ENCODE peak calls at places on chromosome 15, in seven cellular contexts. H is WERI-Rb-1; D is cardiac fibroblast; Z is OCI-LY7; C is activated CD8-positive, alpha-beta T cell treated with anti-CD3 and anti-CD28 coated beads for 36 hours; N is AG10803; I is fibroblast of mammary gland. Q is an unnamed sample.
A peak's percentile ranks its signal among the peaks of the same experiment; 100 is the strongest.

GRCh38 chr15:32851619-32852416 is 134.0 kb downstream of the GREM1 start:
- DNase-seq in H (no peak), D (peak; percentile 93), Z (no peak), C (no peak), N (peak; percentile 93), I (peak; percentile 90), Q (no peak)

GRCh38 chr15:78061963-78062427 is 15.5 kb downstream of the TBC1D2B start:
- DNase-seq in H (peak; percentile 42), D (peak; percentile 60), Z (peak; percentile 45), C (peak; percentile 65), N (peak; percentile 54), I (peak; percentile 62), Q (peak; percentile 58)

GRCh38 chr15:45473068-45473467 is 49.5 kb downstream of the SLC30A4 start:
- DNase-seq in H (no peak), D (no peak), Z (no peak), C (no peak), N (no peak), I (no peak), Q (no peak)

GRCh38 chr15:100297812-100298211 is 44.0 kb downstream of the ADAMTS17 start:
- DNase-seq in H (no peak), D (no peak), Z (no peak), C (no peak), N (no peak), I (no peak), Q (no peak)

GRCh38 chr15:90648137-90649070 is 68.7 kb upstream of the BLM start:
- DNase-seq in H (peak; percentile 56), D (peak; percentile 81), Z (peak; percentile 84), C (peak; percentile 89), N (peak; percentile 70), I (peak; percentile 89), Q (peak; percentile 84)

GRCh38 chr15:24878153-24878552 is 76.6 kb upstream of the SNRPN start:
- DNase-seq in H (peak; percentile 76), D (peak; percentile 33), Z (no peak), C (peak; percentile 30), N (peak; percentile 27), I (peak; percentile 35), Q (no peak)

GRCh38 chr15:85771781-85772445 is 22.8 kb downstream of the KLHL25 start:
- DNase-seq in H (no peak), D (peak; percentile 90), Z (no peak), C (no peak), N (peak; percentile 88), I (peak; percentile 70), Q (no peak)

GRCh38 chr15:88393719-88394519 is 73.3 kb downstream of the MRPL46 start:
- DNase-seq in H (no peak), D (no peak), Z (peak; percentile 31), C (no peak), N (no peak), I (no peak), Q (no peak)

GRCh38 chr15:46091860-46092450 is 457.1 kb downstream of the SQOR start:
- DNase-seq in H (peak; percentile 71), D (peak; percentile 10), Z (peak; percentile 40), C (peak; percentile 17), N (peak; percentile 36), I (peak; percentile 8), Q (no peak)

GRCh38 chr15:89457086-89457485 is 39.3 kb downstream of the RHCG start:
- DNase-seq in H (no peak), D (peak; percentile 28), Z (peak; percentile 84), C (no peak), N (peak; percentile 6), I (peak; percentile 43), Q (no peak)

GRCh38 chr15:53833134-53833624 is 73.7 kb upstream of the WDR72 start:
- DNase-seq in H (no peak), D (no peak), Z (no peak), C (no peak), N (no peak), I (peak; percentile 3), Q (no peak)

GRCh38 chr15:63019539-63020109 is 22.9 kb upstream of the TPM1 start:
- DNase-seq in H (no peak), D (peak; percentile 78), Z (no peak), C (no peak), N (peak; percentile 78), I (peak; percentile 91), Q (no peak)

GRCh38 chr15:100937171-100937570 is 18.0 kb downstream of the LRRK1 start:
- DNase-seq in H (no peak), D (no peak), Z (no peak), C (no peak), N (no peak), I (no peak), Q (no peak)

GRCh38 chr15:39315200-39315599 is 265.7 kb upstream of the THBS1 start:
- DNase-seq in H (no peak), D (no peak), Z (no peak), C (no peak), N (peak; percentile 38), I (no peak), Q (no peak)

GRCh38 chr15:40182358-40183029 is 21.6 kb downstream of the BUB1B start:
- DNase-seq in H (no peak), D (no peak), Z (no peak), C (no peak), N (no peak), I (no peak), Q (no peak)

GRCh38 chr15:60928987-60929386 is 300.1 kb downstream of the RORA start:
- DNase-seq in H (no peak), D (no peak), Z (no peak), C (no peak), N (no peak), I (no peak), Q (no peak)

GRCh38 chr15:25242957-25243799 is 195.6 kb downstream of the UBE3A start:
- DNase-seq in H (no peak), D (no peak), Z (no peak), C (no peak), N (no peak), I (no peak), Q (no peak)

GRCh38 chr15:69663982-69664381 is 211.4 kb downstream of the RPLP1 start:
- DNase-seq in H (no peak), D (no peak), Z (no peak), C (no peak), N (no peak), I (no peak), Q (no peak)

GRCh38 chr15:57541805-57542504 is 49.7 kb upstream of the MYZAP start:
- DNase-seq in H (peak; percentile 81), D (peak; percentile 88), Z (peak; percentile 42), C (peak; percentile 54), N (peak; percentile 80), I (peak; percentile 80), Q (peak; percentile 38)

GRCh38 chr15:58483316-58483715 is 51.5 kb downstream of the LIPC start:
- DNase-seq in H (no peak), D (no peak), Z (no peak), C (no peak), N (no peak), I (no peak), Q (no peak)

GRCh38 chr15:71386448-71387236 is 271.4 kb downstream of the THSD4 start:
- DNase-seq in H (no peak), D (peak; percentile 29), Z (peak; percentile 31), C (no peak), N (no peak), I (peak; percentile 17), Q (no peak)

GRCh38 chr15:53611145-53611920 is 148.1 kb downstream of the WDR72 start:
- DNase-seq in H (no peak), D (no peak), Z (no peak), C (no peak), N (no peak), I (no peak), Q (no peak)

GRCh38 chr15:41695750-41696436 is 35.7 kb downstream of the MGA start:
- DNase-seq in H (peak; percentile 35), D (peak; percentile 60), Z (peak; percentile 81), C (peak; percentile 75), N (no peak), I (peak; percentile 48), Q (peak; percentile 73)

DNA sequence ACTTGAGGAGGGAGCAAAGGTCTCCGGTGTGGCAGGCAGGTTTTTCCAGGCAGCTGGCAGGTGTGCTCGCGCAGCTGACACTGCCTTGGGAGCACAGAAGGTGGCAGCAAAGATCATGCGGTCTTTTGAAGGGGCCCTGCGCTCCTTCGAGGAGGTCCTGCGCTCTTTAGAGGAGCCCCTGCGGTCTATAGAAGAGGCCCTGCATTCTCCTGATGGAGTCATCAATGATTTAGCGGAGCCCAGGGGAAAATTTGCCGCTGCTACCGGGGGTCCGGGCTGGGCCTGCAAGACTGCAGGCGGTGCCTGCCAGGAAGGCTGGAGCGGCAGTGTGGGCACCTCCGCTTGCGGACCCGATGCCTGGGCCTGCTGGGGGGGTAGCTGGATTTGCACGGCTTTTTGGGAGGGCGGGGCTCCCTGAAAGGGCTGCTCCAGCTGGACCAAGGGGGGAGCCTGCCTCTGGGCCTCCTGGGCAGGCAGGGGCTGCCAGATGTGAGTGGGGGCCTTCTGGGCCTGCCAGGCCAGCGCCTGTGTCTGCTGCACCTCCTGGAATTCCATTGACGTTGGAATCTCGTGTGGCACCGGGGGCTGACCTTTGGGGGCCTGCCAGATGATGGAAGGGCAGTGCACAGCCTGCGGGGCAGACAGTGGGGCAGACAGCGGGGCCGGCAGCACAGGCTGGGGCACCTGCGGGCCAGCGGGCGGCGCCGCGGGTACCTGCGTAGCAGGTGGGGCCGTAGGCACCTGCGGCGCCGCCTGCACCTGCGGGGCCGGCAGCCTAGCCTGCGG is 2.1 kb downstream of the MAGEL2 start:
- DNase-seq in H (peak; percentile 37), D (no peak), Z (no peak), C (no peak), N (no peak), I (no peak), Q (no peak)
- TF ChIP-seq CTCF in H (peak; percentile 73), D (no peak), Z (no peak), C (no peak), N (no peak), I (no peak), Q (no peak)

GRCh38 chr15:67641453-67641852 is 99.0 kb downstream of the MAP2K5 start:
- DNase-seq in H (no peak), D (no peak), Z (no peak), C (no peak), N (no peak), I (no peak), Q (no peak)
- TF ChIP-seq CTCF in H (no peak), D (no peak), Z (no peak), C (no peak), N (no peak), I (no peak), Q (no peak)

GRCh38 chr15:82923744-82924143 is 28.8 kb downstream of the HOMER2 start:
- DNase-seq in H (no peak), D (no peak), Z (no peak), C (no peak), N (no peak), I (no peak), Q (no peak)
- TF ChIP-seq CTCF in H (no peak), D (no peak), Z (no peak), C (no peak), N (no peak), I (no peak), Q (no peak)

DNA sequence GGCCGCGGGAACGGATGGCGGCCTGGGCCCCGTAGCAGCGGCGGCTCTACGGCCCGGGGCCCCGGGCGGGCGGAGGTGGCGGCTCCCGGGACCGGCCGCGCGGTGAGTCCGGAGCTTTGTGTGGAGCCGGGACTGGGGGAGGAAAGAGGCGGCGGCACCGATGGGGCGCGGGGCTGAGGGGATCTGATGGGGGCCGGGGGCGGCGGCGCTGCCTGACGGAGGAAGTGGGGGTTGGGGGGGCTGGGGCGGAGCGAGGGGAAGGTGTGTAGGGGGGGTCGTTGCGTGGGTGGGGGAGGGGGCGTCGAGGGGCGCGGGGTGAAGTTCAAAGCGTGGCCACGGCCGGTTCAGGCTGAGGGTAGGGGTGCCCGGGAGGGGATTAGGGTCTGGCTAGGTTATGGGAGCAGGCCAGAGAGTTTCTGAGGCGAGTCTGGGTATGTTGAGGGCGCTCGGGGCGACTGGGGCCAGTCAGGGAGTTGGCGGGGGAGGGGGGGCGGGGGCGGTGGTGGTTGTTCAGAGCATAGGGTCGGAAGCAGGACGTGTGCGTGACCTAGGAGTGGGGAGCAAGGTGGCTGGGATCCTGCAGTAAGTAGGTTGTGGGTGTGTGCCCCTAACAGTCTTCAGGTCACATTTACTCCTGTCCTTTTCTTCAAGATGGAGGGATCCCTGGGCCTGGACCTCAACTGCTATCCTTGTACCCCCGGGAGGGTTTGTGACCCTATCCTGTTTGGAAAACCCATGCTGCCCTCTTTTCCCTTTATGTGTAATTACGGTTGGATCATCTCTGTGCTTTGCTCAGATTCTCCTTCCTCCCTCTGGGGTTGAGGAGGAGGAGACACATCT is 579 bp downstream of the ZNF609 start:
- DNase-seq in H (peak; percentile 55), D (peak; percentile 88), Z (peak; percentile 51), C (peak; percentile 56), N (peak; percentile 85), I (peak; percentile 88), Q (peak; percentile 72)
- TF ChIP-seq CTCF in H (no peak), D (no peak), Z (no peak), C (no peak), N (peak; percentile 24), I (peak; percentile 12), Q (no peak)